ENCODE peak calls at places on chromosomes 11 and 22, in eight cellular contexts. R is SJCRH30; J is Peyer's patch; Z is iPS DF 6.9; L is stimulated activated CD8-positive, alpha-beta memory T cell treated with anti-CD3 and anti-CD28 coated beads, Interleukin-7, amount 100 ng/mL, for 24 hours; C is NCI-H1105; H is stromal cell of bone marrow; X is 8988T. V is an unnamed sample.

GRCh38 chr22:47207387-47207786 is 444.9 kb downstream of the TBC1D22A start:
- DNase-seq in R (no peak), C (no peak), Z (no peak), X (no peak), J (no peak), L (no peak), H (no peak), V (no peak)

GRCh38 chr11:110128161-110128560 is 35.0 kb downstream of the ZC3H12C start:
- DNase-seq in L (no peak), X (no peak), R (no peak), H (no peak), Z (peak; percentile 16), J (no peak), C (no peak), V (no peak)

GRCh38 chr11:70741085-70741484 is 342.8 kb downstream of the CTTN start:
- DNase-seq in J (no peak), C (no peak), Z (no peak), X (no peak), H (no peak), L (no peak), R (no peak), V (no peak)

GRCh38 chr22:26546282-26546681 is 34.0 kb upstream of the TFIP11 start:
- DNase-seq in R (no peak), C (no peak), H (no peak), X (no peak), Z (no peak), J (no peak), L (no peak), V (no peak)

GRCh38 chr11:119793335-119793984 is 64.5 kb upstream of the NECTIN1 start:
- DNase-seq in R (no peak), Z (no peak), H (peak; percentile 25), C (no peak), J (peak; percentile 34), L (no peak), X (no peak), V (no peak)

GRCh38 chr11:66981976-66982578 is 7.0 kb downstream of the C11orf86 start:
- DNase-seq in X (peak; percentile 57), C (peak; percentile 81), Z (no peak), R (peak; percentile 80), J (peak; percentile 79), L (no peak), H (peak; percentile 82), V (no peak)

GRCh38 chr22:45917146-45917545 is 59.8 kb downstream of the WNT7B start:
- DNase-seq in Z (no peak), R (no peak), H (no peak), L (no peak), X (no peak), J (no peak), C (peak; percentile 81), V (no peak)

GRCh38 chr22:49230194-49230577 is 597.5 kb downstream of the BRD1 start:
- DNase-seq in J (no peak), R (peak; percentile 47), L (no peak), H (no peak), Z (no peak), C (no peak), X (no peak), V (no peak)

GRCh38 chr11:2577071-2578005 is 122.5 kb downstream of the KCNQ1OT1 start:
- DNase-seq in L (no peak), H (no peak), J (peak; percentile 53), X (no peak), R (peak; percentile 1), C (no peak), Z (no peak), V (no peak)

GRCh38 chr11:45859661-45860140 is 12.4 kb downstream of the CRY2 start:
- DNase-seq in R (peak; percentile 31), C (peak; percentile 85), L (no peak), X (no peak), H (peak; percentile 93), J (peak; percentile 95), Z (no peak), V (no peak)

GRCh38 chr11:126140932-126141291 is 70.5 kb downstream of the RPUSD4 start:
- DNase-seq in Z (no peak), R (peak; percentile 65), J (no peak), X (no peak), L (no peak), C (peak; percentile 84), H (peak; percentile 37), V (no peak)

GRCh38 chr22:21762712-21763581 is 27.4 kb upstream of the YPEL1 start:
- DNase-seq in H (no peak), C (no peak), R (no peak), Z (no peak), L (no peak), J (no peak), X (no peak), V (peak; percentile 85)

GRCh38 chr11:66070604-66071325 is 693 bp downstream of the PACS1 start:
- DNase-seq in R (peak; percentile 49), X (peak; percentile 58), C (no peak), Z (no peak), J (no peak), H (no peak), L (no peak), V (no peak)

GRCh38 chr22:19086417-19086816 is 35.8 kb downstream of the DGCR2 start:
- DNase-seq in J (no peak), L (no peak), Z (no peak), C (no peak), H (no peak), X (no peak), R (no peak), V (no peak)

GRCh38 chr11:28090052-28090749 is 17.8 kb downstream of the KIF18A start:
- DNase-seq in R (no peak), J (no peak), C (no peak), H (no peak), Z (no peak), X (no peak), L (no peak), V (no peak)

GRCh38 chr22:17319541-17319940 is 49.7 kb upstream of the CECR2 start:
- DNase-seq in X (no peak), R (peak; percentile 17), H (no peak), C (no peak), Z (no peak), L (no peak), J (no peak), V (no peak)

GRCh38 chr11:2991477-2992233 is 474 bp downstream of the NAP1L4 start:
- DNase-seq in J (no peak), R (peak; percentile 22), Z (no peak), H (peak; percentile 27), L (no peak), X (no peak), C (no peak), V (no peak)

GRCh38 chr11:27926981-27927481 is 180.9 kb downstream of the KIF18A start:
- DNase-seq in Z (no peak), R (peak; percentile 47), X (no peak), L (no peak), H (no peak), J (no peak), C (no peak), V (no peak)

GRCh38 chr22:21042978-21043855 is 2.5 kb upstream of the LRRC74B start:
- DNase-seq in H (no peak), R (no peak), J (peak; percentile 56), X (no peak), L (no peak), Z (no peak), C (no peak), V (no peak)

GRCh38 chr11:20110908-20111669 is 49.2 kb downstream of the DBX1 start:
- DNase-seq in J (no peak), H (peak; percentile 54), R (peak; percentile 62), Z (peak; percentile 71), L (peak; percentile 5), X (peak; percentile 68), C (peak; percentile 56), V (no peak)

GRCh38 chr11:131137046-131137445 is 220.8 kb upstream of the SNX19 start:
- DNase-seq in H (no peak), C (no peak), Z (no peak), R (no peak), X (no peak), J (no peak), L (no peak), V (no peak)

GRCh38 chr11:79864882-79865281 is 424.1 kb upstream of the TENM4 start:
- DNase-seq in C (no peak), J (no peak), R (no peak), H (no peak), X (no peak), L (no peak), Z (no peak), V (no peak)